ENCODE peak calls at places on chromosome 2, in eight cellular contexts. R is mammary epithelial cell, B is K562, C is lower lobe of right lung, E is GM06990, I is tibial nerve, U is PC-3, G is GM23248. O is an unnamed sample.
A peak's percentile ranks its signal among the peaks of the same experiment; 100 is the strongest.

GRCh38 chr2:104250635-104251034 is 603.3 kb upstream of the POU3F3 start:
- DNase-seq in B (no peak), I (no peak), R (no peak), C (no peak), U (no peak), G (no peak), E (no peak), O (no peak)

GRCh38 chr2:228540976-228541375 is 359.5 kb upstream of the SPHKAP start:
- DNase-seq in I (no peak), C (no peak), U (no peak), B (no peak), G (no peak), R (no peak), E (no peak), O (no peak)

GRCh38 chr2:66569321-66569851 is 134.5 kb downstream of the MEIS1 start:
- DNase-seq in C (no peak), R (no peak), E (no peak), B (no peak), I (no peak), U (no peak), G (peak; percentile 47), O (no peak)

GRCh38 chr2:33058716-33059451 is 112.1 kb downstream of the LTBP1 start:
- DNase-seq in I (no peak), G (no peak), U (no peak), C (no peak), E (no peak), B (no peak), R (no peak), O (no peak)

GRCh38 chr2:43270930-43271615 is 44.7 kb upstream of the ZFP36L2 start:
- DNase-seq in C (no peak), G (peak; percentile 45), I (no peak), B (peak; percentile 30), U (no peak), R (no peak), E (no peak), O (no peak)

GRCh38 chr2:130966149-130967019 is 126.9 kb downstream of the FAM168B start:
- DNase-seq in E (no peak), U (no peak), C (no peak), B (no peak), R (no peak), G (no peak), I (no peak), O (peak; percentile 43)

GRCh38 chr2:134668821-134669220 is 50.0 kb downstream of the TMEM163 start:
- DNase-seq in R (no peak), E (no peak), C (peak; percentile 69), B (no peak), I (no peak), U (no peak), G (no peak), O (no peak)

GRCh38 chr2:88811681-88812080 is 120.2 kb downstream of the RPIA start:
- DNase-seq in R (no peak), G (no peak), C (no peak), E (no peak), I (no peak), B (no peak), U (no peak), O (no peak)

GRCh38 chr2:209663149-209663548 is 108.5 kb upstream of the UNC80 start:
- DNase-seq in E (no peak), G (peak; percentile 71), B (no peak), U (peak; percentile 50), R (no peak), I (no peak), C (no peak), O (no peak)

GRCh38 chr2:41141146-41141791 is 689.4 kb upstream of the SLC8A1 start:
- DNase-seq in G (no peak), C (no peak), R (no peak), E (no peak), B (no peak), I (no peak), U (no peak), O (no peak)

GRCh38 chr2:213036836-213037235 is 114.6 kb downstream of the IKZF2 start:
- DNase-seq in G (peak; percentile 85), E (no peak), C (no peak), U (no peak), B (no peak), R (peak; percentile 40), I (no peak), O (no peak)

DNA sequence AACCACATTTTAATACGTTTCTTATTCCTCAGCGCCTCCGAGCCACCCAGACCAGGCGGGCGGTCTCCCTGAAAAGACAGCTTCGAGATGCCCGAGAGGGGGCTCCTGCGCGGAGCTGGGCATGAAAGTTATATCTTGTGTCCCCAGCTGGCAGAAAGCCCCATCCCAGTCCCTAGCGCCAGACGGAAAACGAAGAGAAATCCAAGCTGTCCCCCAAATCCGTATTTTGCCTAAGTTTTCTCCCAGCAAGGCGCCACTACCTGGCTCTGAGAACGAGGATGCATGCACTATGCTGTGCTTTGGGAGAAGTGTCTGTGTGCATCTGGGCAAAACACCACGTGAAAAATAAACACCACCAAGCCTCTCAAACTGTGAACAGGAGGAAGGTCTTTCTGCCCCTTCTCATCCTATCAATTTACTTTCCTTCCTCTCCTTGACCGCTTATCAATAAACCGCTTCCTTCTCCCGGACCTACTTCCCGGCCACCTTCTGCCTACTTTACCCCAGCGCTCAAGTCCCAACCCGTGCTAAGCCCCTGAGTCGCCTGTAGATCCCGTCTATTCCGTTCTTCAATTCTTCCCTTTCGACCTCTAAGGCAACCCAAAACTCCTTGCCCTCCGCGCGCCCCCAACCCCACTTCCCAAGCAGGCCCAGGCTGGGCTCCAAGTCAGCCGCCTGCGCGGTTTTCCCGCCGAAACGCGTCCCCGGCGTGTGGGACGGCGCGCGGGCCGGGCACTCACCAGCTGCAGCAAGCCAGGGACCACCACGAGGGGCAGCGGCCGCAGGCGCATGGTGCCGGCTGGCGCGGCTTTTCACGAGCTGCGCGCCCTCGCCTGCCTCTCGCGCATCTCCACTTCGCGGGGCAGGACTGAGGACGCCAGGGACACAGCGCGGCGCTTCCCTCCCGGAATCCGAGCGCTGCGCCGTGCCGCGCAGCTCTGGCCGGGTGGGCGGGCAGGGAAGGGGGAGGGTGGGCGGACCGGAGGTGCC is at the start of gene NXPH2:
- DNase-seq in C (no peak), G (peak; percentile 15), U (no peak), E (peak; percentile 6), I (no peak), R (peak; percentile 25), B (no peak), O (peak; percentile 68)
- H3K4me3 ChIP-seq in C (peak within 1 kb of the TSS; percentile 28), G (no peak within 1 kb of the TSS), U (no peak within 1 kb of the TSS), E (no peak within 1 kb of the TSS), I (no peak within 1 kb of the TSS), R (peak within 1 kb of the TSS; percentile 53), B (no peak within 1 kb of the TSS), O (peak within 1 kb of the TSS; percentile 65)

DNA sequence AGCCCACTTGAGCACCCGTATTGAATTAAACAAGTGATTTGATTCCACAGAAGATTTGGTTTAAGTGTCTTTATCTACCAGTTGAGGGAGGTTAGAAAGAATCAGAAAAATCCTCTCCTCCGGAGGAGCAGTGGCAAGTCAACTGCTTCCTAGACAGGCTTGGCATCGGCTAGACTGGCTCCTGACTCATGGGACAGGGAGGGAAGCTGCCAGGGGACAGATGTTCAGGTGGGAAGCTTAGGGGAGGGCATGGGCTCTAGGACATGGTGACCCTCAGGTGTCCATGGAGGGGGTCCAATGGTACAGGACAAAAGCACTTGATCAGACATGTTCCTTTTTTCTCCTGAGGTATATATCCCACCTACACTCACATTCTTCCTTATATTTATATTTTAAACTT is 119.3 kb upstream of the IL1R2 start:
- DNase-seq in R (no peak), E (no peak), I (no peak), G (peak; percentile 44), C (no peak), B (no peak), U (no peak), O (no peak)
- H3K36me3 ChIP-seq in R (peaks cover 85% of the 10 kb centered on the region), E (no peaks in the 10 kb centered on the region), I (peaks cover 8% of the 10 kb centered on the region), G (peaks cover 90% of the 10 kb centered on the region), C (peaks cover 100% of the 10 kb centered on the region), B (peaks cover 86% of the 10 kb centered on the region), U (peaks cover 91% of the 10 kb centered on the region), O (peaks cover 36% of the 10 kb centered on the region)

DNA sequence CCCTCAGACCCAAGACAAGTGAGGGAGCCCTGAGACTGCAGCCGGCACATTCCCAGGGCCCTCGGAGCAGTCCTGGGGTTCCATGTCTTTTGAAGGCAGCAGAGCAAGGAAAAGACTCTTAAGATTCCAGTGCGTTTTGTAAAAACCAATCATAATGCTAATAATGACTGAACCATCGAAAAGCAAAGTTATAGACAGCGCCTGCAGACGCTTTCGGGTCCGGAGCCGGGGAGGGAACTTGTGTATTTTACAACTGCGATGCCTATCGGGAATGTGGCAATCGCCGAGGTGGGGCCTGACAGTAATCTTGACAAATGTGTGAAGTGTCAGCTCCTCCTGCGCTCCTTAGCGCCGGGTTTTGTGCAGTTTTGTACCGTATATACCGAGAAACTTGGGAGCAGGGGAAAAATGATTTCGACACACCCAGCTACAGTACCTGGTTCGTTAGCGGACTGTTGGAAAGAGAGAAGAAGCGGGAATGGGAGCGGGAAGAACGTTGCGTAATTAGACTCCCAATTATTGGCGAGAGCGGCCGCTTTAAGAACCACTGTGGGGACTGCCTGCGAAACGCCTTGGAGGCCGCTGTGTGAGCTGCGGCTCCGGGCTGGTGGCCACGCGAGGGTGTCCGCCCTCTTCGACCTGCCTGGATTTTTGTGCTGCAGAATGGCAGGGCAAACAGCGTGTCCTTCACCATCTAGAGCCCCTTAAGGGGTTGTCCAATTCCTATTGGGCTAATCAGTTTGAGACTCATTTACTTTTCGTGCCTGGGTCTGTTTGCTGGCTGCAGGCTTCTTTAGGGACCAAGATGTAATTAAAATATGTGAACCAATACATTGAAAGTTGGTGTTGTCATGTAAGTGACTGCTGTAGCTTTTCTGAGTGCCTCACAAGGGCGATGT is 2.4 kb downstream of the EPAS1 start:
- DNase-seq in U (peak; percentile 74), G (peak; percentile 91), E (no peak), R (peak; percentile 79), I (peak; percentile 65), C (peak; percentile 87), B (peak; percentile 23), O (peak; percentile 69)
- H3K4me3 ChIP-seq in U (peak overlapping the region; percentile 98), G (peak overlapping the region; percentile 97), E (no peak overlapping the region), R (peak overlapping the region; percentile 62), I (peak overlapping the region; percentile 89), C (peak overlapping the region; percentile 78), B (peak overlapping the region; percentile 56), O (peak overlapping the region; percentile 63)

GRCh38 chr2:17733650-17734049 is 20.0 kb downstream of the SMC6 start:
- DNase-seq in E (no peak), B (no peak), U (no peak), G (no peak), C (no peak), R (no peak), I (no peak), O (no peak)
- H3K36me3 ChIP-seq in E (peaks cover 13% of the 10 kb centered on the region), B (peaks cover 90% of the 10 kb centered on the region), U (peaks cover 11% of the 10 kb centered on the region), G (peaks cover 40% of the 10 kb centered on the region), C (peaks cover 79% of the 10 kb centered on the region), R (peaks cover 47% of the 10 kb centered on the region), I (no peaks in the 10 kb centered on the region), O (peaks cover 22% of the 10 kb centered on the region)

GRCh38 chr2:142975239-142975638 is 97.8 kb downstream of the KYNU start:
- DNase-seq in E (no peak), U (no peak), B (no peak), C (no peak), R (no peak), I (no peak), G (no peak), O (no peak)
- H3K4me3 ChIP-seq in E (no peak overlapping the region), U (no peak overlapping the region), B (no peak overlapping the region), C (no peak overlapping the region), R (no peak overlapping the region), I (no peak overlapping the region), G (no peak overlapping the region), O (no peak overlapping the region)

GRCh38 chr2:45936623-45936979 is 285.1 kb downstream of the PRKCE start:
- DNase-seq in I (no peak), C (no peak), E (no peak), U (no peak), B (no peak), G (no peak), R (no peak), O (no peak)
- H3K36me3 ChIP-seq in I (no peaks in the 10 kb centered on the region), C (no peaks in the 10 kb centered on the region), E (no peaks in the 10 kb centered on the region), U (no peaks in the 10 kb centered on the region), B (no peaks in the 10 kb centered on the region), G (no peaks in the 10 kb centered on the region), R (no peaks in the 10 kb centered on the region), O (no peaks in the 10 kb centered on the region)

O was measured in H7.